ENCODE peak calls at places on chromosomes 16 and 17, in seven cellular contexts. One of them, this sample, is unnamed.

GRCh38 chr17:40555296-40556190 is 9.7 kb downstream of the CCR7 start:
- DNase-seq in pancreas: no peak
- DNase-seq in adrenal gland: peak
- DNase-seq in mesothelial cell of epicardium: peak
- DNase-seq in testis: no peak
- DNase-seq in cardiac fibroblast: no peak
- DNase-seq in GM12865: peak
- DNase-seq in this sample: no peak

GRCh38 chr17:17757391-17757791 is 76.1 kb downstream of the RAI1 start:
- DNase-seq in pancreas: no peak
- DNase-seq in testis: no peak
- DNase-seq in mesothelial cell of epicardium: no peak
- DNase-seq in adrenal gland: no peak
- DNase-seq in cardiac fibroblast: no peak
- DNase-seq in GM12865: peak
- DNase-seq in this sample: no peak

GRCh38 chr16:1630450-1631213 is 18.5 kb downstream of the CRAMP1 start:
- DNase-seq in testis: no peak
- DNase-seq in cardiac fibroblast: no peak
- DNase-seq in adrenal gland: no peak
- DNase-seq in GM12865: no peak
- DNase-seq in pancreas: no peak
- DNase-seq in mesothelial cell of epicardium: no peak
- DNase-seq in this sample: no peak

GRCh38 chr17:65556014-65556909 is 5.2 kb downstream of the AXIN2 start:
- DNase-seq in testis: peak
- DNase-seq in pancreas: peak
- DNase-seq in adrenal gland: peak
- DNase-seq in cardiac fibroblast: peak
- DNase-seq in GM12865: peak
- DNase-seq in mesothelial cell of epicardium: peak
- DNase-seq in this sample: peak

GRCh38 chr17:1834378-1835149 is 4.8 kb downstream of the RPA1 start:
- DNase-seq in testis: no peak
- DNase-seq in adrenal gland: no peak
- DNase-seq in mesothelial cell of epicardium: no peak
- DNase-seq in GM12865: peak
- DNase-seq in cardiac fibroblast: no peak
- DNase-seq in pancreas: no peak
- DNase-seq in this sample: no peak

GRCh38 chr16:12532871-12533610 is 270.6 kb downstream of the CPPED1 start:
- DNase-seq in cardiac fibroblast: no peak
- DNase-seq in pancreas: no peak
- DNase-seq in mesothelial cell of epicardium: no peak
- DNase-seq in GM12865: no peak
- DNase-seq in testis: no peak
- DNase-seq in adrenal gland: no peak
- DNase-seq in this sample: no peak

GRCh38 chr16:23712976-23713375 is at the start of gene ERN2:
- DNase-seq in mesothelial cell of epicardium: no peak
- DNase-seq in cardiac fibroblast: no peak
- DNase-seq in adrenal gland: no peak
- DNase-seq in testis: no peak
- DNase-seq in GM12865: no peak
- DNase-seq in pancreas: no peak
- DNase-seq in this sample: no peak

GRCh38 chr16:13291934-13292333 is 390.5 kb downstream of the SHISA9 start:
- DNase-seq in GM12865: no peak
- DNase-seq in adrenal gland: no peak
- DNase-seq in cardiac fibroblast: no peak
- DNase-seq in pancreas: no peak
- DNase-seq in mesothelial cell of epicardium: no peak
- DNase-seq in testis: no peak
- DNase-seq in this sample: no peak

GRCh38 chr16:19241512-19241911 is 44.0 kb upstream of the CLEC19A start:
- DNase-seq in cardiac fibroblast: no peak
- DNase-seq in testis: no peak
- DNase-seq in mesothelial cell of epicardium: no peak
- DNase-seq in GM12865: no peak
- DNase-seq in adrenal gland: no peak
- DNase-seq in pancreas: no peak
- DNase-seq in this sample: no peak

GRCh38 chr17:61335845-61336655 is 63.6 kb upstream of the TBX2 start:
- DNase-seq in pancreas: peak
- DNase-seq in mesothelial cell of epicardium: no peak
- DNase-seq in testis: no peak
- DNase-seq in adrenal gland: no peak
- DNase-seq in cardiac fibroblast: no peak
- DNase-seq in GM12865: no peak
- DNase-seq in this sample: peak

GRCh38 chr16:88531931-88532433 is 38.2 kb upstream of the ZC3H18 start:
- DNase-seq in testis: no peak
- DNase-seq in GM12865: no peak
- DNase-seq in cardiac fibroblast: no peak
- DNase-seq in adrenal gland: no peak
- DNase-seq in pancreas: no peak
- DNase-seq in mesothelial cell of epicardium: no peak
- DNase-seq in this sample: no peak

GRCh38 chr17:47618416-47618815 is 31.3 kb upstream of the KPNB1 start:
- DNase-seq in pancreas: no peak
- DNase-seq in testis: no peak
- DNase-seq in GM12865: no peak
- DNase-seq in mesothelial cell of epicardium: no peak
- DNase-seq in adrenal gland: no peak
- DNase-seq in cardiac fibroblast: peak
- DNase-seq in this sample: peak
- TF ChIP-seq CTCF in pancreas: no peak
- TF ChIP-seq CTCF in testis: peak
- TF ChIP-seq CTCF in GM12865: no peak
- TF ChIP-seq CTCF in mesothelial cell of epicardium: peak
- TF ChIP-seq CTCF in adrenal gland: peak
- TF ChIP-seq CTCF in cardiac fibroblast: peak
- TF ChIP-seq CTCF in this sample: peak

DNA sequence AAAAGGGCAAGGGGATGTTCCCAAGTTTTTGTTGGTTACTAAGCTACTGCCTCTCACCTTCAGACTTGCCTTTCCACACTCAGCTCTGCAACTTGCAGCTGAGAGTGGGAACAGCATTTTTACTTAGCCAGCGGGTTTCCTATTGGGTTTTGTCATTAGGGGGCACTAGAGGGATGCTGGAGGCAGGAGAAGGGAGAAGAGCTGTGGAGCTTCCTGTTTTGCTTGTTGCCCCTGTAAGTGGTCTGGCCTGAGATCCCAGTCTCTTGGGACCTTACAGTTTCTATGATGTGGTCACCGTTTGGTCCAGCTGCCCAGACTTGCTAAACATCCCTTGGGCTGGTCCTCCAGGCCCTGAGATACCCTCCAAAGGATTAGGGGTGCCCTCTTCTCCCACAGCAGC is 209.6 kb upstream of the NLRP1 start:
- DNase-seq in testis: no peak
- DNase-seq in mesothelial cell of epicardium: no peak
- DNase-seq in cardiac fibroblast: no peak
- DNase-seq in pancreas: no peak
- DNase-seq in GM12865: peak
- DNase-seq in adrenal gland: no peak
- DNase-seq in this sample: peak
- TF ChIP-seq CTCF in testis: no peak
- TF ChIP-seq CTCF in mesothelial cell of epicardium: no peak
- TF ChIP-seq CTCF in cardiac fibroblast: peak
- TF ChIP-seq CTCF in pancreas: no peak
- TF ChIP-seq CTCF in GM12865: peak
- TF ChIP-seq CTCF in adrenal gland: no peak
- TF ChIP-seq CTCF in this sample: peak

GRCh38 chr17:19311421-19312215 is 50.9 kb downstream of the B9D1 start:
- DNase-seq in GM12865: no peak
- DNase-seq in mesothelial cell of epicardium: no peak
- DNase-seq in testis: no peak
- DNase-seq in cardiac fibroblast: peak
- DNase-seq in adrenal gland: no peak
- DNase-seq in pancreas: no peak
- DNase-seq in this sample: peak
- TF ChIP-seq CTCF in GM12865: no peak
- TF ChIP-seq CTCF in mesothelial cell of epicardium: no peak
- TF ChIP-seq CTCF in testis: no peak
- TF ChIP-seq CTCF in cardiac fibroblast: no peak
- TF ChIP-seq CTCF in adrenal gland: no peak
- TF ChIP-seq CTCF in pancreas: no peak
- TF ChIP-seq CTCF in this sample: no peak

GRCh38 chr16:81585785-81586184 is 141.2 kb downstream of the CMIP start:
- DNase-seq in cardiac fibroblast: no peak
- DNase-seq in pancreas: no peak
- DNase-seq in GM12865: no peak
- DNase-seq in mesothelial cell of epicardium: no peak
- DNase-seq in testis: no peak
- DNase-seq in adrenal gland: no peak
- DNase-seq in this sample: peak
- TF ChIP-seq CTCF in cardiac fibroblast: peak
- TF ChIP-seq CTCF in pancreas: no peak
- TF ChIP-seq CTCF in GM12865: no peak
- TF ChIP-seq CTCF in mesothelial cell of epicardium: peak
- TF ChIP-seq CTCF in testis: no peak
- TF ChIP-seq CTCF in adrenal gland: peak
- TF ChIP-seq CTCF in this sample: peak

DNA sequence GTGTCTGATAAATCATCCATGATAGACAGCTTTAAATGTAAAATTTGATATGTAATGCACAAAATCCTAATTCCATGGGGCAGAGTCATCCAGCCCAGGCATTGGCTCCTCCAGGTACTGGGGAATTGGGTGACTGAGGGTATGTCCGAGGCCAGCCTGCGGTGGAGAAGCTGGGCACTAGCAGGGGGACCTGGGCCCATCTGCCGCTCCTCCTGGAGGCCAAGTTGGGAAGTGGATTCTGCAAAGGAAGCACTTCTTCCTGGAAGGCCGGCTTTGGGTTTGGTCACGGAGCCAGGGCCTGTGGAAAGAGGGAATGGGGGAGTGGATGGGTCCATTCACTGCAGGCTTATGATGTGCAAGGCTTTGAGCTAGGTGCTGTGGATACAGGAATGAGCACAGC is 85.8 kb downstream of the GNAO1 start:
- DNase-seq in testis: no peak
- DNase-seq in pancreas: no peak
- DNase-seq in GM12865: no peak
- DNase-seq in adrenal gland: no peak
- DNase-seq in mesothelial cell of epicardium: no peak
- DNase-seq in cardiac fibroblast: no peak
- DNase-seq in this sample: no peak
- TF ChIP-seq CTCF in testis: peak
- TF ChIP-seq CTCF in pancreas: no peak
- TF ChIP-seq CTCF in GM12865: no peak
- TF ChIP-seq CTCF in adrenal gland: no peak
- TF ChIP-seq CTCF in mesothelial cell of epicardium: peak
- TF ChIP-seq CTCF in cardiac fibroblast: no peak
- TF ChIP-seq CTCF in this sample: peak

DNA sequence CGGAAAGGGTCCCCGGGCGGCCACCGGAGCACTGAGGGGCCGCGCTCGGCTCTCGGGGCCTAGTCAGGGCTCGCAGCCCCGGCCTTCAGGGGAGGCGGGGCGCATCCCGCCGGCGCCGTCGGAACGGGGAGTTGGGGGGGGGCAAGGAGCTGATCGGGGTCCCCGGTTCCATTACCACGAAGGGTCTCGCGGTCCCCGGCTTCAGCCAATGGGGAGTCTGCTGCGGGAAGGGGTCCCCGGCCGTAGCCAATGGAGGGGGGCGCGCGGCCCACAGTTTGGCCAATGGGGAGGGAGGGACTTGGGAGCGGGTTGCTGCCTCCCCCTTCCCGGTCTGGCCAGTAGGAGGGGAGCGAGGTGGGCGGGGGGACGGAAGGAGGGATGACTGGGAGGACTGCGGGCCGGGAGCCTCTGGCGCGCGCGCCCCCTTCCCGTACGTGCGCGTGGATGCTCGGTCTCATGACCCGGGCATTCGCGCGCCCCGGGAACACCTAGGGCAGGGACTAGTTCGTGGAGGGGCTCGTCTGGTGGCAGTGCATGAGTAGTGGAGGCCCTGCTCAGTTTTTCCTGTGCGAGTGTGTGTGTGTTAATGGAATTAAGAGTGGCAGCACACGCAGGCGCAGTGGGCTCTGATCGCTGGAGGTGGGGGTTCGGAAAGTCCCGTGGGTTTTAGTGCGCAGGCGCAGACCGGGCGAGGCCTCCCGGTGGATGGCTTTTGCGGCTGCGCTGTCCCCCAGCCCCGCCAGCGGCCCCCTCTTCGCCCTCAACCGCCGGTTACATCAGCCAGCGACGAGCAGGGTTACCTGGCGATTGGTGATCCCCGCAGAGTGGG is 1.1 kb downstream of the ATXN2L start:
- DNase-seq in adrenal gland: peak
- DNase-seq in GM12865: peak
- DNase-seq in testis: peak
- DNase-seq in mesothelial cell of epicardium: peak
- DNase-seq in pancreas: peak
- DNase-seq in cardiac fibroblast: peak
- DNase-seq in this sample: peak
- TF ChIP-seq CTCF in adrenal gland: peak
- TF ChIP-seq CTCF in GM12865: no peak
- TF ChIP-seq CTCF in testis: no peak
- TF ChIP-seq CTCF in mesothelial cell of epicardium: no peak
- TF ChIP-seq CTCF in pancreas: no peak
- TF ChIP-seq CTCF in cardiac fibroblast: no peak
- TF ChIP-seq CTCF in this sample: peak

DNA sequence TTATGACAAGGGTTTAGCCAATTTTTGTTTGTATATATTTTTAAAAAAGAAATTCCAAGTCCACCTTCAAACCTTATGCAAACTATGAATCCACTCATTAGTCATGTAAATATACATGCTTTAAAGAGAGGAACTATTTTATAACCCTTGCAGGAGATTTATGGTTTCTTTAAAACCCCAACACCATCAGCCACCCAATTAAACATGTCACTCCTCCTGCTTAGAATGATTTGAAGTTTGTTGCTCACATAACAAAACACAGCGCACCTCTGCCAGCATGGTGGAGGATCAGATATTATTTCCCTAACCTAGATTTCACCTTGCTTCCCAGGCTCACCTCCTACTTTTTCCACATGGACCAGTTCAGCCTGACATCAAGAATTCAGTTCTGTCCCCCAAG is 170.2 kb downstream of the CDH11 start:
- DNase-seq in GM12865: no peak
- DNase-seq in adrenal gland: no peak
- DNase-seq in cardiac fibroblast: no peak
- DNase-seq in pancreas: no peak
- DNase-seq in mesothelial cell of epicardium: no peak
- DNase-seq in testis: no peak
- DNase-seq in this sample: no peak
- TF ChIP-seq CTCF in GM12865: no peak
- TF ChIP-seq CTCF in adrenal gland: no peak
- TF ChIP-seq CTCF in cardiac fibroblast: no peak
- TF ChIP-seq CTCF in pancreas: no peak
- TF ChIP-seq CTCF in mesothelial cell of epicardium: no peak
- TF ChIP-seq CTCF in testis: no peak
- TF ChIP-seq CTCF in this sample: no peak